ENCODE peak calls at places on chromosomes 3 and 15, in ten cellular contexts. O is IMR-90, S is uterus, B is adrenal gland, E is sigmoid colon, A is heart left ventricle, K is body of pancreas, U is H1, Q is A549, H is ovary. L is an unnamed sample.
A peak's percentile ranks its signal among the peaks of the same experiment; 100 is the strongest.

GRCh38 chr15:49675051-49675450 is 54.2 kb downstream of the DTWD1 start:
- DNase-seq in Q (peak; percentile 18), A (no peak), O (peak; percentile 87), H (no peak), U (no peak), B (no peak), E (no peak), K (no peak), S (no peak), L (no peak)

GRCh38 chr15:74138642-74139041 is 8.3 kb downstream of the ISLR2 start:
- DNase-seq in B (no peak), K (no peak), E (no peak), U (no peak), A (no peak), O (no peak), Q (no peak), S (no peak), H (no peak), L (no peak)

GRCh38 chr3:37999836-38000235 is 9.2 kb downstream of the VILL start:
- DNase-seq in E (peak; percentile 55), U (no peak), B (peak; percentile 7), S (no peak), H (peak; percentile 17), O (no peak), Q (no peak), A (no peak), K (no peak), L (no peak)

GRCh38 chr3:142802891-142803290 is 79.1 kb downstream of the TRPC1 start:
- DNase-seq in U (no peak), S (no peak), K (no peak), Q (no peak), E (no peak), B (no peak), H (no peak), O (no peak), A (no peak), L (no peak)

GRCh38 chr3:30659270-30660127 is 53.1 kb downstream of the TGFBR2 start:
- DNase-seq in Q (peak; percentile 72), U (no peak), A (no peak), E (no peak), S (no peak), H (no peak), K (no peak), B (no peak), O (peak; percentile 97), L (no peak)

GRCh38 chr15:52463638-52464037 is 65.0 kb downstream of the MYO5A start:
- DNase-seq in B (no peak), A (no peak), S (no peak), E (no peak), O (peak; percentile 39), U (no peak), H (no peak), K (no peak), Q (no peak), L (no peak)

GRCh38 chr3:184741798-184742675 is 30.2 kb upstream of the MAGEF1 start:
- DNase-seq in H (no peak), B (no peak), K (no peak), E (no peak), U (no peak), S (peak; percentile 4), O (no peak), Q (no peak), A (no peak), L (no peak)

GRCh38 chr15:26838742-26839460 is 28.0 kb upstream of the GABRA5 start:
- DNase-seq in Q (peak; percentile 62), H (no peak), B (no peak), K (peak; percentile 16), E (no peak), U (peak; percentile 36), O (no peak), S (no peak), A (no peak), L (no peak)

GRCh38 chr3:20080956-20081554 is 40.8 kb downstream of the KAT2B start:
- DNase-seq in U (no peak), B (peak; percentile 67), H (no peak), A (peak; percentile 86), S (peak; percentile 28), O (peak; percentile 6), Q (no peak), E (peak; percentile 66), K (peak; percentile 91), L (no peak)

GRCh38 chr15:71237456-71238188 is 122.4 kb downstream of the THSD4 start:
- DNase-seq in S (peak; percentile 83), O (peak; percentile 96), K (peak; percentile 12), U (no peak), H (peak; percentile 39), A (peak; percentile 82), Q (peak; percentile 97), E (no peak), B (peak; percentile 44), L (no peak)

GRCh38 chr3:184042617-184043016 is 10.2 kb upstream of the HTR3C start:
- DNase-seq in B (no peak), U (no peak), A (no peak), H (no peak), E (no peak), S (no peak), Q (no peak), K (no peak), O (no peak), L (no peak)

GRCh38 chr15:88894819-88895767 is at the start of gene HAPLN3:
- DNase-seq in E (no peak), S (no peak), A (no peak), U (no peak), H (no peak), K (peak; percentile 30), B (peak; percentile 25), Q (peak; percentile 90), O (peak; percentile 47), L (no peak)
- H3K27ac ChIP-seq in E (no peak within 1 kb of the TSS), S (peak within 1 kb of the TSS; percentile 7), A (no peak within 1 kb of the TSS), U (no peak within 1 kb of the TSS), H (peak within 1 kb of the TSS; percentile 4), K (no peak within 1 kb of the TSS), B (no peak within 1 kb of the TSS), Q (peak within 1 kb of the TSS; percentile 80), O (no peak within 1 kb of the TSS), L (no peak within 1 kb of the TSS)

GRCh38 chr3:177551431-177551836 is 354.2 kb upstream of the TBL1XR1 start:
- DNase-seq in K (no peak), Q (no peak), H (no peak), O (no peak), A (no peak), E (no peak), S (no peak), B (no peak), U (no peak), L (no peak)
- TF ChIP-seq POLR2A in K (no peak), Q (no peak), H (no peak), O (no peak), A (no peak), E (no peak), S (no peak), B (no peak), U (no peak), L (no peak)

DNA sequence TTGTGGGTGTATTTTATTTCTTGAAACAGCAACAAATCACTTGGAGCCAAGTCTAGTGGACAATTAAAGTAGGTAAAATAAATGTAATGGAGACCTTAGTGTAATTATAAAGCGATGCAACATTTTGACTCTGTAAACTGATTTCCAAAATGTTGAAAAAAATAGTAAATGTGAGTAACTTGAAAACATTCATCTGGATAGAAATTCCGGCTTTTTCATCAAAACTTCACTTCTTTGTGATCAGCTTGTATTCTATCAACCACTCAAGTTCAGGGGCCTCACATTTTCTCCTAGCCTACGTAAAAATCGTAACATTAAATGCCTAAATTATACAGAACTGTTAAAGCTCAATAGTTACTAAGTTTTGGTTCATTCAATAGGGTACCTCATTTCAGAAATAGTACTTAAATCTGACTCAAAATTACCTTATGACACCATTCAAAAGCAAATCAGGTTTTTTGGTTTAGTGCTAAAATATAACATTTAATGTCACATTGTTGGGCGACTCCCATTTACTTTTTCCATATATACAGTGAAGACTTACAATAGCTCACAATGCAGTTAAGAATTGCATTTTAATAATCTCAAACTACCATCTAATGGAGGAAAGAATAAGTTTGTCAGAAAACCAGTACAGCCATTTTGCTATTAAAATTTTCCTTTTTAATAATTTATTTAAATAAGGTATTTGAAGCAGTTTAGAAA is 12.7 kb downstream of the CCNL1 start:
- DNase-seq in K (no peak), Q (no peak), S (no peak), E (no peak), A (no peak), U (no peak), H (no peak), O (no peak), B (no peak), L (no peak)
- H3K27ac ChIP-seq in K (no peak overlapping the region), Q (no peak overlapping the region), S (no peak overlapping the region), E (no peak overlapping the region), A (no peak overlapping the region), U (no peak overlapping the region), H (no peak overlapping the region), O (no peak overlapping the region), B (no peak overlapping the region), L (no peak overlapping the region)

GRCh38 chr3:71127463-71128243 is 455.9 kb downstream of the FOXP1 start:
- DNase-seq in S (no peak), B (no peak), Q (no peak), K (no peak), E (no peak), U (no peak), O (peak; percentile 86), A (no peak), H (no peak), L (no peak)
- TF ChIP-seq POLR2A in S (no peak), B (no peak), Q (no peak), K (no peak), E (no peak), U (no peak), O (no peak), A (no peak), H (no peak), L (no peak)

DNA sequence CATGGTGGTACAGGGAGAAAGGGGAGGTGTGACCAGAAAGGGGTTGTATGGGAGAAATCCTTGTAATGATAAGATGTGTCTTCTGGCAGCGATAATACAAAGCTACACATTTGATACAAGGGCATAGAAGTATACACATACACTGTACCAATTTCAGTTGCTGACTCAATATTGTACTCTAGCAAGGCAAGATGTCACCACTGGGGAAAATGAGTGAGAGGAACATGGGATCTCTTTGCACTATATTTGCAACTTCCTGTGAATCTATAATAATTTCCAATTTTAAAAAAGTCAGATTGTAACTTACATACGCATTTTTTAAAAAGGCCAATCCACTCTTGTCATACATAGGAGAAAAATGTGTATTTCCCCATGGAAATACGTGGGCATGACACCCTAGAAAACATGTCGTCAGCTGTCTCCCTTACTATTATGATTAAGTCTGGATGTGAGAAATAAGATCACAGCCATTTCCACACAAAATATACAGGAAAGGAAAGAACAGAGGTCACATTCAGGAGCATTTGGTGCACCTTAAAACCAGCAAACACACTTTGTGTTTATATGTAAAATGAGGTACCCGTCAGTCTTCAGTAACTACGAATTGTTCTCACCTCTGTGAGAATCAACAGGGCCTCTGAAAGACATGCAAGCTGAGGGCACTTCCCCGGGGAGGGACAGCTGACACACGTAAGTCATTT is 22.9 kb downstream of the PRR23E start:
- DNase-seq in K (no peak), U (no peak), E (no peak), A (no peak), H (no peak), Q (no peak), O (no peak), S (no peak), B (no peak), L (no peak)
- H3K27ac ChIP-seq in K (no peak overlapping the region), U (no peak overlapping the region), E (no peak overlapping the region), A (no peak overlapping the region), H (no peak overlapping the region), Q (no peak overlapping the region), O (no peak overlapping the region), S (no peak overlapping the region), B (no peak overlapping the region), L (no peak overlapping the region)

GRCh38 chr3:155805802-155806618 is at the start of gene C3orf33:
- DNase-seq in K (peak; percentile 85), B (peak; percentile 67), A (peak; percentile 90), U (no peak), E (peak; percentile 77), H (peak; percentile 54), O (peak; percentile 37), Q (peak; percentile 84), S (peak; percentile 62), L (peak; percentile 54)
- TF ChIP-seq POLR2A in K (peak; percentile 22), B (peak; percentile 13), A (no peak), U (peak; percentile 66), E (no peak), H (no peak), O (peak; percentile 33), Q (peak; percentile 63), S (peak; percentile 38), L (no peak)

L was measured in tibial nerve.